ENCODE peak calls at places on chromosomes 1 and 21, in five cellular contexts. M, H, X, N and J are unnamed samples.

GRCh38 chr1:104190821-104191220 is 441.1 kb downstream of the AMY1C start:
- ATAC-seq in M (no peak), H (no peak), X (no peak), N (no peak), J (no peak)

GRCh38 chr1:1013922-1014617 is 773 bp downstream of the ISG15 start:
- ATAC-seq in M (no peak), H (peak; percentile 8), X (peak; percentile 26), N (peak; percentile 5), J (no peak)

GRCh38 chr1:219710529-219711194 is 97.8 kb upstream of the ZC3H11B start:
- ATAC-seq in M (no peak), H (no peak), X (no peak), N (no peak), J (no peak)

GRCh38 chr1:74470262-74470661 is 42.1 kb downstream of the LRRC53 start:
- ATAC-seq in M (no peak), H (peak; percentile 71), X (peak; percentile 68), N (no peak), J (no peak)

GRCh38 chr1:25581764-25582163 is 34.8 kb upstream of the MAN1C1 start:
- ATAC-seq in M (no peak), H (peak; percentile 44), X (no peak), N (no peak), J (no peak)

GRCh38 chr1:24769656-24770651 is 24.7 kb downstream of the CLIC4 start:
- ATAC-seq in M (peak; percentile 59), H (peak; percentile 76), X (peak; percentile 88), N (no peak), J (no peak)

GRCh38 chr1:26915204-26915842 is 1.5 kb upstream of the NR0B2 start:
- ATAC-seq in M (peak; percentile 34), H (peak; percentile 67), X (peak; percentile 40), N (no peak), J (no peak)

GRCh38 chr1:107767156-107767582 is 197.8 kb downstream of the VAV3 start:
- ATAC-seq in M (peak; percentile 97), H (peak; percentile 68), X (peak; percentile 87), N (no peak), J (no peak)

GRCh38 chr1:228424685-228425660 is 8.3 kb upstream of the TRIM17 start:
- ATAC-seq in M (no peak), H (peak; percentile 13), X (no peak), N (no peak), J (no peak)

GRCh38 chr1:248366609-248367008 is 5.1 kb downstream of the OR2T4 start:
- ATAC-seq in M (no peak), H (no peak), X (no peak), N (no peak), J (no peak)

GRCh38 chr1:84103197-84103992 is 40.7 kb upstream of the PRKACB start:
- ATAC-seq in M (peak; percentile 100), H (peak; percentile 96), X (peak; percentile 97), N (peak; percentile 69), J (peak; percentile 97)

GRCh38 chr1:41226816-41227215 is 15.3 kb downstream of the SCMH1 start:
- ATAC-seq in M (no peak), H (no peak), X (no peak), N (peak; percentile 36), J (no peak)

GRCh38 chr1:92996131-92996463 is 34.8 kb upstream of the DIPK1A start:
- ATAC-seq in M (no peak), H (no peak), X (no peak), N (no peak), J (no peak)

GRCh38 chr1:70737125-70737524 is 310.5 kb downstream of the PTGER3 start:
- ATAC-seq in M (no peak), H (no peak), X (no peak), N (no peak), J (no peak)

GRCh38 chr21:45488839-45489479 is 53.3 kb downstream of the SLC19A1 start:
- ATAC-seq in M (no peak), H (no peak), X (no peak), N (no peak), J (no peak)

GRCh38 chr1:81439046-81439823 is 361.5 kb upstream of the ADGRL2 start:
- ATAC-seq in M (no peak), H (no peak), X (no peak), N (no peak), J (no peak)